ENCODE peak calls at places on chromosome X, in five cellular contexts. One of them, this sample, is unnamed.

GRCh38 chrX:87299563-87300160 is 217.9 kb upstream of the KLHL4 start:
- DNase-seq in NCI-H146: peak; percentile 2
- DNase-seq in GM20000: peak; percentile 0
- DNase-seq in endothelial cell: no peak
- DNase-seq in LHCN-M2: peak; percentile 5
- DNase-seq in this sample: peak; percentile 27

GRCh38 chrX:24513416-24513815 is 48.3 kb downstream of the PDK3 start:
- DNase-seq in LHCN-M2: no peak
- DNase-seq in NCI-H146: no peak
- DNase-seq in endothelial cell: no peak
- DNase-seq in GM20000: peak; percentile 48
- DNase-seq in this sample: no peak

GRCh38 chrX:10280061-10280460 is 123.3 kb downstream of the CLCN4 start:
- DNase-seq in NCI-H146: no peak
- DNase-seq in GM20000: no peak
- DNase-seq in endothelial cell: no peak
- DNase-seq in LHCN-M2: no peak
- DNase-seq in this sample: no peak

GRCh38 chrX:111129949-111130348 is 34.0 kb downstream of the PAK3 start:
- DNase-seq in endothelial cell: no peak
- DNase-seq in NCI-H146: no peak
- DNase-seq in LHCN-M2: no peak
- DNase-seq in GM20000: no peak
- DNase-seq in this sample: no peak

GRCh38 chrX:103774070-103774642 is 2.5 kb upstream of the PLP1 start:
- DNase-seq in GM20000: no peak
- DNase-seq in NCI-H146: peak; percentile 57
- DNase-seq in endothelial cell: no peak
- DNase-seq in LHCN-M2: peak; percentile 12
- DNase-seq in this sample: peak; percentile 17

GRCh38 chrX:109393859-109394258 is 88.0 kb downstream of the GUCY2F start:
- DNase-seq in LHCN-M2: no peak
- DNase-seq in endothelial cell: no peak
- DNase-seq in GM20000: peak; percentile 6
- DNase-seq in NCI-H146: no peak
- DNase-seq in this sample: no peak

GRCh38 chrX:154368630-154369452 is 5.6 kb downstream of the FLNA start:
- DNase-seq in endothelial cell: no peak
- DNase-seq in NCI-H146: peak; percentile 77
- DNase-seq in LHCN-M2: peak; percentile 96
- DNase-seq in GM20000: peak; percentile 68
- DNase-seq in this sample: no peak

GRCh38 chrX:118495958-118496762 is 545 bp downstream of the DOCK11 start:
- DNase-seq in endothelial cell: peak; percentile 15
- DNase-seq in GM20000: peak; percentile 58
- DNase-seq in NCI-H146: peak; percentile 69
- DNase-seq in LHCN-M2: peak; percentile 9
- DNase-seq in this sample: no peak

GRCh38 chrX:123846598-123847038 is 13.2 kb upstream of the XIAP start:
- DNase-seq in endothelial cell: no peak
- DNase-seq in NCI-H146: no peak
- DNase-seq in LHCN-M2: peak; percentile 53
- DNase-seq in GM20000: no peak
- DNase-seq in this sample: peak; percentile 74

GRCh38 chrX:40772290-40772689 is 36.9 kb upstream of the MED14 start:
- DNase-seq in GM20000: no peak
- DNase-seq in endothelial cell: no peak
- DNase-seq in NCI-H146: no peak
- DNase-seq in LHCN-M2: no peak
- DNase-seq in this sample: no peak

GRCh38 chrX:118528089-118528753 is 32.6 kb downstream of the DOCK11 start:
- DNase-seq in NCI-H146: no peak
- DNase-seq in LHCN-M2: no peak
- DNase-seq in endothelial cell: no peak
- DNase-seq in GM20000: peak; percentile 20
- DNase-seq in this sample: no peak

GRCh38 chrX:1584237-1585011 is 7.0 kb upstream of the AKAP17A start:
- DNase-seq in GM20000: no peak
- DNase-seq in endothelial cell: no peak
- DNase-seq in LHCN-M2: no peak
- DNase-seq in NCI-H146: no peak
- DNase-seq in this sample: no peak

GRCh38 chrX:45778621-45779020 is 577.9 kb upstream of the DIPK2B start:
- DNase-seq in GM20000: no peak
- DNase-seq in NCI-H146: no peak
- DNase-seq in LHCN-M2: no peak
- DNase-seq in endothelial cell: no peak
- DNase-seq in this sample: no peak

GRCh38 chrX:139815771-139816170 is 107.8 kb upstream of the MCF2 start:
- DNase-seq in GM20000: no peak
- DNase-seq in NCI-H146: no peak
- DNase-seq in LHCN-M2: no peak
- DNase-seq in endothelial cell: no peak
- DNase-seq in this sample: no peak

GRCh38 chrX:97563531-97564133 is 679.9 kb downstream of the RPA4 start:
- DNase-seq in GM20000: peak; percentile 30
- DNase-seq in endothelial cell: no peak
- DNase-seq in LHCN-M2: peak; percentile 60
- DNase-seq in NCI-H146: peak; percentile 4
- DNase-seq in this sample: peak; percentile 79

GRCh38 chrX:8731579-8732395 is at the start of gene ANOS1:
- DNase-seq in GM20000: no peak
- DNase-seq in LHCN-M2: no peak
- DNase-seq in NCI-H146: peak; percentile 46
- DNase-seq in endothelial cell: peak; percentile 73
- DNase-seq in this sample: peak; percentile 92

GRCh38 chrX:111319451-111319850 is 49.2 kb upstream of the CAPN6 start:
- DNase-seq in LHCN-M2: no peak
- DNase-seq in endothelial cell: no peak
- DNase-seq in GM20000: no peak
- DNase-seq in NCI-H146: no peak
- DNase-seq in this sample: no peak

GRCh38 chrX:104913348-104913747 is 307.1 kb downstream of the TEX13A start:
- DNase-seq in NCI-H146: no peak
- DNase-seq in endothelial cell: no peak
- DNase-seq in GM20000: no peak
- DNase-seq in LHCN-M2: peak; percentile 25
- DNase-seq in this sample: peak; percentile 11

GRCh38 chrX:47422444-47422843 is 52.1 kb downstream of the ZNF157 start:
- DNase-seq in NCI-H146: no peak
- DNase-seq in endothelial cell: no peak
- DNase-seq in GM20000: no peak
- DNase-seq in LHCN-M2: no peak
- DNase-seq in this sample: no peak

GRCh38 chrX:15301924-15302323 is 13.5 kb downstream of the ASB11 start:
- DNase-seq in endothelial cell: no peak
- DNase-seq in LHCN-M2: peak; percentile 82
- DNase-seq in NCI-H146: no peak
- DNase-seq in GM20000: no peak
- DNase-seq in this sample: peak; percentile 36

GRCh38 chrX:97704881-97705280 is 821.2 kb downstream of the RPA4 start:
- DNase-seq in NCI-H146: peak; percentile 39
- DNase-seq in GM20000: no peak
- DNase-seq in LHCN-M2: no peak
- DNase-seq in endothelial cell: no peak
- DNase-seq in this sample: no peak

GRCh38 chrX:137052641-137053235 is 18.9 kb upstream of the GPR101 start:
- DNase-seq in NCI-H146: peak; percentile 69
- DNase-seq in GM20000: no peak
- DNase-seq in LHCN-M2: no peak
- DNase-seq in endothelial cell: peak; percentile 14
- DNase-seq in this sample: no peak

GRCh38 chrX:91434351-91435168 is at the start of gene PABPC5:
- DNase-seq in NCI-H146: peak; percentile 4
- DNase-seq in endothelial cell: peak; percentile 72
- DNase-seq in LHCN-M2: peak; percentile 81
- DNase-seq in GM20000: no peak
- DNase-seq in this sample: peak; percentile 76

GRCh38 chrX:70289168-70289792 is 447 bp downstream of the PDZD11 start:
- DNase-seq in endothelial cell: no peak
- DNase-seq in NCI-H146: no peak
- DNase-seq in LHCN-M2: no peak
- DNase-seq in GM20000: no peak
- DNase-seq in this sample: no peak

GRCh38 chrX:153423652-153424051 is 12.4 kb downstream of the ZFP92 start:
- DNase-seq in endothelial cell: no peak
- DNase-seq in LHCN-M2: no peak
- DNase-seq in GM20000: no peak
- DNase-seq in NCI-H146: no peak
- DNase-seq in this sample: no peak

GRCh38 chrX:151970661-151971060 is 3.8 kb downstream of the GABRE start:
- DNase-seq in endothelial cell: no peak
- DNase-seq in GM20000: no peak
- DNase-seq in NCI-H146: no peak
- DNase-seq in LHCN-M2: peak; percentile 84
- DNase-seq in this sample: no peak

This sample was measured in cardiac muscle cell.